ENCODE peak calls at places on chromosomes 12 and 14, in seven cellular contexts. One of them, this sample, is unnamed.

GRCh38 chr12:88624911-88625310 is 44.6 kb upstream of the KITLG start:
- DNase-seq in mammary epithelial cell: peak; percentile 40
- DNase-seq in ascending aorta: no peak
- DNase-seq in CD8-positive, alpha-beta T cell: no peak
- DNase-seq in SJCRH30: no peak
- DNase-seq in tibial artery: no peak
- DNase-seq in esophagus squamous epithelium: no peak
- DNase-seq in this sample: peak; percentile 80

GRCh38 chr14:64958743-64959142 is 13.4 kb downstream of the RAB15 start:
- DNase-seq in mammary epithelial cell: no peak
- DNase-seq in ascending aorta: no peak
- DNase-seq in CD8-positive, alpha-beta T cell: no peak
- DNase-seq in SJCRH30: no peak
- DNase-seq in tibial artery: no peak
- DNase-seq in esophagus squamous epithelium: no peak
- DNase-seq in this sample: no peak

GRCh38 chr12:18158774-18159557 is 69.0 kb upstream of the RERGL start:
- DNase-seq in mammary epithelial cell: peak; percentile 26
- DNase-seq in ascending aorta: no peak
- DNase-seq in CD8-positive, alpha-beta T cell: no peak
- DNase-seq in SJCRH30: peak; percentile 78
- DNase-seq in tibial artery: no peak
- DNase-seq in esophagus squamous epithelium: no peak
- DNase-seq in this sample: no peak

GRCh38 chr12:30908389-30909087 is 18.0 kb upstream of the TSPAN11 start:
- DNase-seq in mammary epithelial cell: no peak
- DNase-seq in ascending aorta: no peak
- DNase-seq in CD8-positive, alpha-beta T cell: no peak
- DNase-seq in SJCRH30: peak; percentile 54
- DNase-seq in tibial artery: no peak
- DNase-seq in esophagus squamous epithelium: no peak
- DNase-seq in this sample: peak; percentile 79

GRCh38 chr12:122969657-122970056 is 3.4 kb upstream of the ABCB9 start:
- DNase-seq in mammary epithelial cell: no peak
- DNase-seq in ascending aorta: no peak
- DNase-seq in CD8-positive, alpha-beta T cell: no peak
- DNase-seq in SJCRH30: no peak
- DNase-seq in tibial artery: no peak
- DNase-seq in esophagus squamous epithelium: no peak
- DNase-seq in this sample: no peak

GRCh38 chr14:31261523-31261858 is 53.9 kb upstream of the HECTD1 start:
- DNase-seq in mammary epithelial cell: no peak
- DNase-seq in ascending aorta: no peak
- DNase-seq in CD8-positive, alpha-beta T cell: no peak
- DNase-seq in SJCRH30: no peak
- DNase-seq in tibial artery: no peak
- DNase-seq in esophagus squamous epithelium: no peak
- DNase-seq in this sample: no peak

GRCh38 chr12:26028953-26029740 is 70.7 kb downstream of the RASSF8 start:
- DNase-seq in mammary epithelial cell: peak; percentile 25
- DNase-seq in ascending aorta: no peak
- DNase-seq in CD8-positive, alpha-beta T cell: no peak
- DNase-seq in SJCRH30: peak; percentile 55
- DNase-seq in tibial artery: no peak
- DNase-seq in esophagus squamous epithelium: no peak
- DNase-seq in this sample: no peak

GRCh38 chr14:70856851-70857498 is 47.7 kb upstream of the MAP3K9 start:
- DNase-seq in mammary epithelial cell: peak; percentile 92
- DNase-seq in ascending aorta: no peak
- DNase-seq in CD8-positive, alpha-beta T cell: no peak
- DNase-seq in SJCRH30: peak; percentile 25
- DNase-seq in tibial artery: no peak
- DNase-seq in esophagus squamous epithelium: no peak
- DNase-seq in this sample: peak; percentile 98

GRCh38 chr12:4355843-4356327 is 23.6 kb downstream of the FGF23 start:
- DNase-seq in mammary epithelial cell: peak; percentile 9
- DNase-seq in ascending aorta: no peak
- DNase-seq in CD8-positive, alpha-beta T cell: peak; percentile 10
- DNase-seq in SJCRH30: peak; percentile 78
- DNase-seq in tibial artery: no peak
- DNase-seq in esophagus squamous epithelium: no peak
- DNase-seq in this sample: no peak

GRCh38 chr12:103036581-103037214 is 79.2 kb downstream of the ASCL1 start:
- DNase-seq in mammary epithelial cell: no peak
- DNase-seq in ascending aorta: no peak
- DNase-seq in CD8-positive, alpha-beta T cell: no peak
- DNase-seq in SJCRH30: no peak
- DNase-seq in tibial artery: no peak
- DNase-seq in esophagus squamous epithelium: no peak
- DNase-seq in this sample: no peak

GRCh38 chr12:123223241-123223668 is 9.7 kb downstream of the MPHOSPH9 start:
- DNase-seq in mammary epithelial cell: no peak
- DNase-seq in ascending aorta: no peak
- DNase-seq in CD8-positive, alpha-beta T cell: peak; percentile 31
- DNase-seq in SJCRH30: no peak
- DNase-seq in tibial artery: no peak
- DNase-seq in esophagus squamous epithelium: no peak
- DNase-seq in this sample: no peak

GRCh38 chr12:104951759-104952509 is 6.2 kb downstream of the SLC41A2 start:
- DNase-seq in mammary epithelial cell: no peak
- DNase-seq in ascending aorta: no peak
- DNase-seq in CD8-positive, alpha-beta T cell: no peak
- DNase-seq in SJCRH30: no peak
- DNase-seq in tibial artery: no peak
- DNase-seq in esophagus squamous epithelium: no peak
- DNase-seq in this sample: peak; percentile 72

GRCh38 chr14:91947196-91948184 is at the start of gene FBLN5:
- DNase-seq in mammary epithelial cell: peak; percentile 41
- DNase-seq in ascending aorta: no peak
- DNase-seq in CD8-positive, alpha-beta T cell: peak; percentile 18
- DNase-seq in SJCRH30: peak; percentile 67
- DNase-seq in tibial artery: peak; percentile 84
- DNase-seq in esophagus squamous epithelium: no peak
- DNase-seq in this sample: peak; percentile 86

GRCh38 chr12:85755760-85756159 is 80.4 kb downstream of the RASSF9 start:
- DNase-seq in mammary epithelial cell: peak; percentile 74
- DNase-seq in ascending aorta: no peak
- DNase-seq in CD8-positive, alpha-beta T cell: no peak
- DNase-seq in SJCRH30: no peak
- DNase-seq in tibial artery: no peak
- DNase-seq in esophagus squamous epithelium: no peak
- DNase-seq in this sample: no peak

GRCh38 chr12:102920271-102920670 is 3.2 kb upstream of the PAH start:
- DNase-seq in mammary epithelial cell: no peak
- DNase-seq in ascending aorta: no peak
- DNase-seq in CD8-positive, alpha-beta T cell: no peak
- DNase-seq in SJCRH30: no peak
- DNase-seq in tibial artery: no peak
- DNase-seq in esophagus squamous epithelium: no peak
- DNase-seq in this sample: no peak

GRCh38 chr12:50764861-50765324 is 992 bp downstream of the ATF1 start:
- DNase-seq in mammary epithelial cell: peak; percentile 57
- DNase-seq in ascending aorta: no peak
- DNase-seq in CD8-positive, alpha-beta T cell: peak; percentile 34
- DNase-seq in SJCRH30: peak; percentile 60
- DNase-seq in tibial artery: no peak
- DNase-seq in esophagus squamous epithelium: no peak
- DNase-seq in this sample: peak; percentile 16

GRCh38 chr12:1803736-1804135 is 16.6 kb upstream of the LRTM2 start:
- DNase-seq in mammary epithelial cell: no peak
- DNase-seq in ascending aorta: no peak
- DNase-seq in CD8-positive, alpha-beta T cell: no peak
- DNase-seq in SJCRH30: no peak
- DNase-seq in tibial artery: no peak
- DNase-seq in esophagus squamous epithelium: no peak
- DNase-seq in this sample: no peak

GRCh38 chr12:8033153-8034044 is 883 bp downstream of the FOXJ2 start:
- DNase-seq in mammary epithelial cell: peak; percentile 41
- DNase-seq in ascending aorta: no peak
- DNase-seq in CD8-positive, alpha-beta T cell: no peak
- DNase-seq in SJCRH30: peak; percentile 61
- DNase-seq in tibial artery: peak; percentile 88
- DNase-seq in esophagus squamous epithelium: no peak
- DNase-seq in this sample: peak; percentile 26

GRCh38 chr12:79566452-79566851 is 124.3 kb downstream of the PAWR start:
- DNase-seq in mammary epithelial cell: peak; percentile 24
- DNase-seq in ascending aorta: no peak
- DNase-seq in CD8-positive, alpha-beta T cell: no peak
- DNase-seq in SJCRH30: no peak
- DNase-seq in tibial artery: no peak
- DNase-seq in esophagus squamous epithelium: no peak
- DNase-seq in this sample: peak; percentile 39

GRCh38 chr12:43653917-43654316 is 101.9 kb upstream of the ADAMTS20 start:
- DNase-seq in mammary epithelial cell: no peak
- DNase-seq in ascending aorta: no peak
- DNase-seq in CD8-positive, alpha-beta T cell: no peak
- DNase-seq in SJCRH30: peak; percentile 65
- DNase-seq in tibial artery: no peak
- DNase-seq in esophagus squamous epithelium: no peak
- DNase-seq in this sample: no peak

GRCh38 chr12:1808036-1808797 is 12.1 kb upstream of the LRTM2 start:
- DNase-seq in mammary epithelial cell: no peak
- DNase-seq in ascending aorta: no peak
- DNase-seq in CD8-positive, alpha-beta T cell: no peak
- DNase-seq in SJCRH30: no peak
- DNase-seq in tibial artery: peak; percentile 40
- DNase-seq in esophagus squamous epithelium: no peak
- DNase-seq in this sample: no peak

GRCh38 chr12:19179986-19180385 is 50.5 kb downstream of the PLEKHA5 start:
- DNase-seq in mammary epithelial cell: no peak
- DNase-seq in ascending aorta: no peak
- DNase-seq in CD8-positive, alpha-beta T cell: no peak
- DNase-seq in SJCRH30: no peak
- DNase-seq in tibial artery: no peak
- DNase-seq in esophagus squamous epithelium: no peak
- DNase-seq in this sample: no peak

GRCh38 chr12:25943940-25944339 is 14.5 kb upstream of the RASSF8 start:
- DNase-seq in mammary epithelial cell: no peak
- DNase-seq in ascending aorta: no peak
- DNase-seq in CD8-positive, alpha-beta T cell: no peak
- DNase-seq in SJCRH30: no peak
- DNase-seq in tibial artery: no peak
- DNase-seq in esophagus squamous epithelium: no peak
- DNase-seq in this sample: no peak

GRCh38 chr14:89121961-89122675 is 294.9 kb downstream of the FOXN3 start:
- DNase-seq in mammary epithelial cell: no peak
- DNase-seq in ascending aorta: no peak
- DNase-seq in CD8-positive, alpha-beta T cell: no peak
- DNase-seq in SJCRH30: peak; percentile 17
- DNase-seq in tibial artery: no peak
- DNase-seq in esophagus squamous epithelium: no peak
- DNase-seq in this sample: no peak

GRCh38 chr12:124228050-124228711 is 66.7 kb upstream of the RFLNA start:
- DNase-seq in mammary epithelial cell: no peak
- DNase-seq in ascending aorta: no peak
- DNase-seq in CD8-positive, alpha-beta T cell: no peak
- DNase-seq in SJCRH30: no peak
- DNase-seq in tibial artery: peak; percentile 56
- DNase-seq in esophagus squamous epithelium: no peak
- DNase-seq in this sample: no peak

GRCh38 chr14:68578597-68578996 is 214.3 kb downstream of the ZFP36L1 start:
- DNase-seq in mammary epithelial cell: no peak
- DNase-seq in ascending aorta: no peak
- DNase-seq in CD8-positive, alpha-beta T cell: no peak
- DNase-seq in SJCRH30: no peak
- DNase-seq in tibial artery: peak; percentile 21
- DNase-seq in esophagus squamous epithelium: no peak
- DNase-seq in this sample: no peak

GRCh38 chr14:54653764-54654469 is 87.0 kb downstream of the SAMD4A start:
- DNase-seq in mammary epithelial cell: peak; percentile 55
- DNase-seq in ascending aorta: no peak
- DNase-seq in CD8-positive, alpha-beta T cell: no peak
- DNase-seq in SJCRH30: peak; percentile 79
- DNase-seq in tibial artery: peak; percentile 74
- DNase-seq in esophagus squamous epithelium: no peak
- DNase-seq in this sample: peak; percentile 91

GRCh38 chr14:49953196-49953595 is 60.3 kb downstream of the ARF6 start:
- DNase-seq in mammary epithelial cell: no peak
- DNase-seq in ascending aorta: no peak
- DNase-seq in CD8-positive, alpha-beta T cell: no peak
- DNase-seq in SJCRH30: no peak
- DNase-seq in tibial artery: no peak
- DNase-seq in esophagus squamous epithelium: no peak
- DNase-seq in this sample: no peak
- H3K4me3 ChIP-seq in mammary epithelial cell: no peak overlapping the region
- H3K4me3 ChIP-seq in ascending aorta: no peak overlapping the region
- H3K4me3 ChIP-seq in CD8-positive, alpha-beta T cell: no peak overlapping the region
- H3K4me3 ChIP-seq in SJCRH30: no peak overlapping the region
- H3K4me3 ChIP-seq in tibial artery: no peak overlapping the region
- H3K4me3 ChIP-seq in esophagus squamous epithelium: no peak overlapping the region
- H3K4me3 ChIP-seq in this sample: no peak overlapping the region

DNA sequence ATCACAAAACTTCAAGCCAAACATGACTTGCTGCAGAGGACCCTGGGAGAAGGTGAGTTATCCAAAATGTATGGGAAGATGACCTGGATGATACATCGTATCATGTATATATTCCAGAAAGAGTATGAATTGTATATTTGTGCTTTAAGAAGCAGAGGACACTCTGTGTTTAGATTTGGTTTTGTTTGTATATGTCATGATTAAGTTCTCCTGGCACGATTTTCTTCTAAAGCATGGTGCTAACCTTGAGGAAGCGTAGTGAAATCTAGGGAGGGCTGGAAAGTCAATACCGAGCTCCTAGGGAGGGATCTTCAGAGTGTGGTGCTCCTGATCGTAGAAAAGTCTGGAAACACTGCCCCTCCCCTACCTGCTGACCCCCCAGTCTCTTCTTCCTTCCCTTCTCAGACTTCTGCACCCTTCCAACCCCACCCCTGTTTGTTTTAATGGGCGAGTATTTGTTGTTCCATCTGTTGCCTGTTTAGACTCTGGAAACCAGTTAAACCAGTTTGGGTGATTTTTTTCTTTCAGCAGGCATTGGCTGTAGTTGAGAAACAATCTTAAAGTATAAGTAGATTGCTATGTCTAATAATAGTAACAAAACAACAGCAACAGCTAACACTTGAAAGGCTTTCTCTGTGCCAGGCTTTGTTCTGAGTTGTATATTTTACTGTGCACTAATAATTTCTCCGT is 141.6 kb downstream of the KICS2 start:
- DNase-seq in mammary epithelial cell: peak; percentile 60
- DNase-seq in ascending aorta: no peak
- DNase-seq in CD8-positive, alpha-beta T cell: no peak
- DNase-seq in SJCRH30: no peak
- DNase-seq in tibial artery: no peak
- DNase-seq in esophagus squamous epithelium: no peak
- DNase-seq in this sample: no peak
- H3K4me1 ChIP-seq in mammary epithelial cell: peaks cover 29% of the 10 kb centered on the region
- H3K4me1 ChIP-seq in ascending aorta: no peaks in the 10 kb centered on the region
- H3K4me1 ChIP-seq in CD8-positive, alpha-beta T cell: no peaks in the 10 kb centered on the region
- H3K4me1 ChIP-seq in SJCRH30: peaks cover 21% of the 10 kb centered on the region
- H3K4me1 ChIP-seq in tibial artery: peaks cover 18% of the 10 kb centered on the region
- H3K4me1 ChIP-seq in esophagus squamous epithelium: peaks cover 47% of the 10 kb centered on the region
- H3K4me1 ChIP-seq in this sample: peaks cover 9% of the 10 kb centered on the region

GRCh38 chr12:6954754-6955461 is 3.8 kb downstream of the PTPN6 start:
- DNase-seq in mammary epithelial cell: no peak
- DNase-seq in ascending aorta: no peak
- DNase-seq in CD8-positive, alpha-beta T cell: no peak
- DNase-seq in SJCRH30: no peak
- DNase-seq in tibial artery: no peak
- DNase-seq in esophagus squamous epithelium: no peak
- DNase-seq in this sample: no peak
- H3K4me3 ChIP-seq in mammary epithelial cell: no peak overlapping the region
- H3K4me3 ChIP-seq in ascending aorta: no peak overlapping the region
- H3K4me3 ChIP-seq in CD8-positive, alpha-beta T cell: peak overlapping the region; percentile 95
- H3K4me3 ChIP-seq in SJCRH30: no peak overlapping the region
- H3K4me3 ChIP-seq in tibial artery: no peak overlapping the region
- H3K4me3 ChIP-seq in esophagus squamous epithelium: no peak overlapping the region
- H3K4me3 ChIP-seq in this sample: no peak overlapping the region

GRCh38 chr12:120989687-120990086 is 11.3 kb downstream of the HNF1A start:
- DNase-seq in mammary epithelial cell: no peak
- DNase-seq in ascending aorta: no peak
- DNase-seq in CD8-positive, alpha-beta T cell: no peak
- DNase-seq in SJCRH30: no peak
- DNase-seq in tibial artery: no peak
- DNase-seq in esophagus squamous epithelium: no peak
- DNase-seq in this sample: no peak
- H3K4me1 ChIP-seq in mammary epithelial cell: no peaks in the 10 kb centered on the region
- H3K4me1 ChIP-seq in ascending aorta: no peaks in the 10 kb centered on the region
- H3K4me1 ChIP-seq in CD8-positive, alpha-beta T cell: no peaks in the 10 kb centered on the region
- H3K4me1 ChIP-seq in SJCRH30: no peaks in the 10 kb centered on the region
- H3K4me1 ChIP-seq in tibial artery: no peaks in the 10 kb centered on the region
- H3K4me1 ChIP-seq in esophagus squamous epithelium: no peaks in the 10 kb centered on the region
- H3K4me1 ChIP-seq in this sample: no peaks in the 10 kb centered on the region